ENCODE peak calls at places on chromosomes 1 and 21, in four cellular contexts. M, B, Y and L are unnamed samples. For H3K4me1, the result is how much of the 10 kb centered on the place peaks cover.

GRCh38 chr1:196558424-196558823 is 49.8 kb downstream of the KCNT2 start:
- DNase-seq in M (peak), B (no peak), Y (no peak), L (no peak)

GRCh38 chr1:55071477-55071876 is 32.1 kb downstream of the PCSK9 start:
- DNase-seq in M (peak), B (no peak), Y (no peak), L (no peak)

GRCh38 chr21:26106562-26106961 is 64.0 kb downstream of the APP start:
- DNase-seq in M (no peak), B (no peak), Y (no peak), L (no peak)

GRCh38 chr1:231971397-231972233 is 345.0 kb downstream of the DISC1 start:
- DNase-seq in M (peak), B (no peak), Y (no peak), L (no peak)

GRCh38 chr1:65965112-65965511 is 172.4 kb downstream of the PDE4B start:
- DNase-seq in M (no peak), B (no peak), Y (no peak), L (no peak)

GRCh38 chr1:110682898-110683297 is 8.2 kb upstream of the KCNA3 start:
- DNase-seq in M (no peak), B (no peak), Y (no peak), L (no peak)

GRCh38 chr1:98962156-98962555 is 42.5 kb downstream of the PLPPR5 start:
- DNase-seq in M (peak), B (no peak), Y (no peak), L (no peak)

GRCh38 chr1:244075247-244075722 is 24.2 kb downstream of the ZBTB18 start:
- DNase-seq in M (no peak), B (no peak), Y (no peak), L (no peak)

GRCh38 chr1:36306210-36306901 is at the start of gene SH3D21:
- DNase-seq in M (no peak), B (peak), Y (no peak), L (peak)

GRCh38 chr21:22691643-22692042 is 1693.4 kb downstream of the NCAM2 start:
- DNase-seq in M (no peak), B (no peak), Y (no peak), L (no peak)

GRCh38 chr21:43608664-43609063 is 50.6 kb downstream of the HSF2BP start:
- DNase-seq in M (no peak), B (no peak), Y (no peak), L (no peak)

GRCh38 chr21:43609501-43610340 is 49.6 kb downstream of the HSF2BP start:
- DNase-seq in M (peak), B (peak), Y (no peak), L (no peak)

GRCh38 chr21:43605320-43606244 is 53.7 kb downstream of the HSF2BP start:
- DNase-seq in M (no peak), B (no peak), Y (no peak), L (no peak)

GRCh38 chr21:43611598-43612369 is 47.5 kb downstream of the HSF2BP start:
- DNase-seq in M (peak), B (peak), Y (no peak), L (peak)

GRCh38 chr21:43608225-43608624 is 51.1 kb downstream of the HSF2BP start:
- DNase-seq in M (peak), B (no peak), Y (no peak), L (no peak)
- H3K4me1 ChIP-seq in M (under half), B (under half), Y (under half), L (under half)

GRCh38 chr21:45405819-45406762 is 1.1 kb downstream of the COL18A1 start:
- DNase-seq in M (peak), B (no peak), Y (no peak), L (peak)

GRCh38 chr21:45404726-45405270 is at the start of gene COL18A1:
- DNase-seq in M (peak), B (peak), Y (no peak), L (peak)

GRCh38 chr21:45403825-45404725 is 890 bp upstream of the COL18A1 start:
- DNase-seq in M (peak), B (peak), Y (no peak), L (peak)

GRCh38 chr21:45406801-45407628 is 2.0 kb downstream of the COL18A1 start:
- DNase-seq in M (no peak), B (no peak), Y (no peak), L (peak)

GRCh38 chr21:45405271-45405818 is 380 bp downstream of the COL18A1 start:
- DNase-seq in M (peak), B (no peak), Y (no peak), L (peak)
- TF ChIP-seq POLR2A in M (peak), B (no peak), Y (no peak), L (peak)

GRCh38 chr1:9687120-9687875 is 35.8 kb downstream of the PIK3CD start:
- DNase-seq in M (peak), B (peak), Y (no peak), L (peak)
- H3K4me1 ChIP-seq in M (under half), B (under half), Y (under half), L (under half)

GRCh38 chr1:918843-919242 is 4.9 kb upstream of the SAMD11 start:
- DNase-seq in M (no peak), B (no peak), Y (no peak), L (no peak)
- TF ChIP-seq POLR2A in M (no peak), B (no peak), Y (no peak), L (no peak)